ENCODE peak calls at places on chromosomes 3 and 15, in five cellular contexts. L, H, S, W and N are unnamed samples.

GRCh38 chr3:55879901-55880331 is 392.8 kb upstream of the WNT5A start:
- DNase-seq in L (no peak), H (no peak), S (no peak), W (peak), N (no peak)

GRCh38 chr3:99753268-99753975 is 64.2 kb upstream of the CMSS1 start:
- DNase-seq in L (peak), H (peak), S (peak), W (peak), N (no peak)

GRCh38 chr3:120559228-120560061 is 36.7 kb upstream of the NDUFB4 start:
- DNase-seq in L (peak), H (no peak), S (no peak), W (peak), N (peak)

GRCh38 chr3:175222356-175222755 is 363.2 kb downstream of the NAALADL2 start:
- DNase-seq in L (no peak), H (no peak), S (no peak), W (no peak), N (no peak)

GRCh38 chr3:128787256-128788253 is 61.6 kb downstream of the RAB7A start:
- DNase-seq in L (peak), H (peak), S (no peak), W (peak), N (no peak)

GRCh38 chr3:102460579-102460978 is 25.8 kb downstream of the ZPLD1 start:
- DNase-seq in L (no peak), H (no peak), S (no peak), W (no peak), N (no peak)

GRCh38 chr3:168419091-168419490 is 323.4 kb upstream of the GOLIM4 start:
- DNase-seq in L (no peak), H (no peak), S (no peak), W (no peak), N (no peak)

GRCh38 chr3:62876064-62876463 is 848 bp upstream of the CADPS start:
- DNase-seq in L (peak), H (peak), S (no peak), W (peak), N (no peak)

GRCh38 chr3:141738636-141739363 is 702 bp downstream of the RNF7 start:
- DNase-seq in L (peak), H (peak), S (no peak), W (peak), N (no peak)

GRCh38 chr3:141769171-141769894 is 6.1 kb downstream of the GRK7 start:
- DNase-seq in L (no peak), H (no peak), S (no peak), W (no peak), N (no peak)

GRCh38 chr15:40639677-40640076 is 45.6 kb downstream of the KNL1 start:
- DNase-seq in L (no peak), H (no peak), S (no peak), W (no peak), N (no peak)

GRCh38 chr3:177385831-177386301 is 188.6 kb upstream of the TBL1XR1 start:
- DNase-seq in L (peak), H (no peak), S (no peak), W (peak), N (peak)

GRCh38 chr3:43363621-43364266 is 77.4 kb downstream of the SNRK start:
- DNase-seq in L (no peak), H (no peak), S (no peak), W (peak), N (no peak)

GRCh38 chr3:55481067-55481917 is 5.8 kb downstream of the WNT5A start:
- DNase-seq in L (peak), H (no peak), S (peak), W (peak), N (peak)

GRCh38 chr3:138148503-138148902 is 16.3 kb upstream of the A4GNT start:
- DNase-seq in L (peak), H (no peak), S (no peak), W (no peak), N (no peak)

GRCh38 chr3:69385723-69386483 is at the start of gene FRMD4B:
- DNase-seq in L (peak), H (no peak), S (peak), W (peak), N (no peak)

GRCh38 chr3:171620825-171621434 is 160.7 kb upstream of the TNIK start:
- DNase-seq in L (peak), H (no peak), S (no peak), W (no peak), N (peak)

GRCh38 chr15:71752604-71753289 is 57.6 kb upstream of the NR2E3 start:
- DNase-seq in L (peak), H (peak), S (no peak), W (peak), N (peak)

GRCh38 chr15:70327328-70328136 is 229.8 kb upstream of the TLE3 start:
- DNase-seq in L (no peak), H (no peak), S (no peak), W (peak), N (peak)

GRCh38 chr3:114361391-114361790 is 67.6 kb downstream of the TIGIT start:
- DNase-seq in L (no peak), H (no peak), S (no peak), W (no peak), N (no peak)

GRCh38 chr3:156010829-156011228 is 109.5 kb upstream of the KCNAB1 start:
- DNase-seq in L (peak), H (no peak), S (no peak), W (peak), N (no peak)
- TF ChIP-seq CTCF in L (peak), H (peak), S (no peak), W (peak), N (peak)

GRCh38 chr3:157127831-157128767 is 31.8 kb downstream of the CCNL1 start:
- DNase-seq in L (peak), H (no peak), S (peak), W (peak), N (peak)

GRCh38 chr3:157130138-157130880 is 29.6 kb downstream of the CCNL1 start:
- DNase-seq in L (peak), H (peak), S (peak), W (peak), N (no peak)

GRCh38 chr3:157127268-157127667 is 32.7 kb downstream of the CCNL1 start:
- DNase-seq in L (no peak), H (no peak), S (no peak), W (no peak), N (no peak)

GRCh38 chr3:157129782-157130137 is 30.2 kb downstream of the CCNL1 start:
- DNase-seq in L (peak), H (no peak), S (no peak), W (no peak), N (no peak)

DNA sequence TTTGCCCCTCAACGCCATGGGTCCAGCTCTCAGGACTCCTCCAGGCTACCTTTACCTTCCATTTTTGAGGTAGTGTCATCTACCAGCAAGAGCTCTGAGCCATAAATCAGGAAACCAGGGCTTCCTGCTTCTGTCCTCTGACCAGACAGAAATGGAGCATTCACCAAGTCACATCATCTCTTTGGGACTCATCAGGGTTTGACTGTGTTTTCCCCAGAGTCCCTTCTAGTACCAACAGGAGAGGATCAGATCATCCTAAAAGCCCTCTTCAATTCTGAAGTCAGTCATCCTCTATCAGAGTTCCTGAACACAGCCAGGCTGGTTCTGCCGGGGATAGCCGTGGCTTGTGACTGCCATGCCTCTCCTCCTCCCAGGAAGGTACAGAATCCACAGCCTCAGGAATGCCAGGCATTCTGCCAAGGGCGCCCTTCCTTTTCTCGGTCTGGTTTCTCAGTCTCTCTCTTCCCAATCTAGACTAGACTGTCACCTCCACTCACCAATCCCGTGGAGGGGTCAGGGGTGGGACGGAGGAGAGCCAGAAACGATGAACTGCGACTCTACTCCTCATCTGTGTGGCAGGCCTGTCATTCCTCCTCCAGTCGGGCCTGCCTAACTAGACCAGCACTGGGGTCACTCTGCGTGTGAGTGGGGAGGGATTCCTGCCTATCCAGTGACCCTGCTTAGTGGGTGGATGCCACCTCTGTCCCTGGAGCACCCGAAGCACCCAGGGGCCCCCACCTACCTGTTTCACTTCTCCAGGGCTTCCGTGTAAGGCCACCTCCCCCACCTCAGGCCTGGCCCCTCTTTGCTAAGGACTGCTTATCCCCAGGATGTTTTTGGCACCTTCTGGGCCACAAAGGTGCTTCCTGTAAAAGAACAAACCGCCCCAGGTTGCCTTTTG is 30.9 kb downstream of the CCNL1 start:
- DNase-seq in L (no peak), H (no peak), S (no peak), W (peak), N (no peak)
- H3K4me3 ChIP-seq in L (no peak), H (no peak), S (no peak), W (no peak), N (no peak)

DNA sequence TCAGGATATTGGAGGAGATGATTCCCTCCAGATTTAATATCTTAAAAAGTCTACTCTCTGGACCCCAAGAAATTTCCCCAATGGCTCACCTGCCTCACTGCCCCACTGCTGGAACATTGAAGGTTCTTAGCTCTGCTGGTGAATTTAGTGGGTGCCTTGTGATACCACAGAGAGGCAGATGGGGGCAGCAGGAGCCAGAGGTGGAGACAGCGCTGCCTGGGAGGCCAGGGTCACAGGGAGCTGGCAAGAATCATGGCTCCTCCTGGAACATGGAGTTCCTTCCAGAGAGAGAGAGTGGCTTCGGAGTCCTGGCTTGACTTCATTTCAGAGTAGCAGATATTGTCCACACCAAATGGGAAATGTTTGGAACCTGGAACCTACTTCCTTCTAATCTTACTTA is 263.5 kb upstream of the CFAP20DC start:
- DNase-seq in L (peak), H (peak), S (no peak), W (peak), N (no peak)
- TF ChIP-seq CTCF in L (peak), H (peak), S (no peak), W (peak), N (peak)

GRCh38 chr3:30639937-30640336 is 33.5 kb downstream of the TGFBR2 start:
- DNase-seq in L (no peak), H (peak), S (no peak), W (no peak), N (no peak)
- H3K4me3 ChIP-seq in L (no peak), H (peak), S (no peak), W (no peak), N (no peak)

DNA sequence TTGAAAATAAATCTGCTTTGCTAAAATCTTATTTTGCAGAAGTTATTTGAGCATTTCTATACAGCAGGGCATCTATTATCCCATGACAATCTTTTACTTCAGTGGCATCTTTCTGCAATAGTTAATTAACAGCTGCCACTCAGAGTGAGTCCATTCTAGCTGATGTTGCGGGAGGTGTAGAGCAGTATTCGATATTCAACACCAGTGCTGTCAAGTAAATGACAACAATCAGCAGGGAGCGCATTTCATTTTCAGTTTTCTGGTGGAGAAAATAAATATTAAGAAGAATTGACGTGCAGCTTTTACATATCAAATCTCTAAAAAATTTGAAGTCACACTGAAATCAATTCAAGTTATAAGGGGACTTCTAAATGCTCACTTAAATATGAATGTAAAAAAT is 286.2 kb downstream of the CTNNB1 start:
- DNase-seq in L (no peak), H (no peak), S (no peak), W (no peak), N (no peak)
- TF ChIP-seq CTCF in L (no peak), H (no peak), S (no peak), W (no peak), N (no peak)

DNA sequence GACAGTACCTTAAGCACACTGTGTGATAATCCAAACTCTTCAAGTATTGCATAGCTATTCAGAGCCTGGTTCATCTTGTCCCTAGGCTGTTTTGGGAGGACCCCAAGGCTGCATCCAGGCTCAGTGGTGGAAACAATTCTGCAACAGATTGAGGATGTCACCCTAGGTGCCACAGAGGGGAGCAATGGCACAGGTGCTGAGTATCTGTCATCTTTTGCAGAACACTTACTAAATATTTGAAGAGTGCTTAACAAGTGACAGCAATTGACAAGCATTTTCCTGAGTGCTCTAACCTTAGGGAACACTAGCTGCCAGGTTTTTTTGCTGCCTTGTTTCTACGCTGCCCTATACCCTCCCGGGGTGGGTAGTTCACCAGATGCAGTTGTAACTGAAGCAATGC is 27.7 kb downstream of the STARD5 start:
- DNase-seq in L (no peak), H (peak), S (no peak), W (no peak), N (no peak)
- H3K4me3 ChIP-seq in L (no peak), H (peak), S (no peak), W (no peak), N (no peak)

DNA sequence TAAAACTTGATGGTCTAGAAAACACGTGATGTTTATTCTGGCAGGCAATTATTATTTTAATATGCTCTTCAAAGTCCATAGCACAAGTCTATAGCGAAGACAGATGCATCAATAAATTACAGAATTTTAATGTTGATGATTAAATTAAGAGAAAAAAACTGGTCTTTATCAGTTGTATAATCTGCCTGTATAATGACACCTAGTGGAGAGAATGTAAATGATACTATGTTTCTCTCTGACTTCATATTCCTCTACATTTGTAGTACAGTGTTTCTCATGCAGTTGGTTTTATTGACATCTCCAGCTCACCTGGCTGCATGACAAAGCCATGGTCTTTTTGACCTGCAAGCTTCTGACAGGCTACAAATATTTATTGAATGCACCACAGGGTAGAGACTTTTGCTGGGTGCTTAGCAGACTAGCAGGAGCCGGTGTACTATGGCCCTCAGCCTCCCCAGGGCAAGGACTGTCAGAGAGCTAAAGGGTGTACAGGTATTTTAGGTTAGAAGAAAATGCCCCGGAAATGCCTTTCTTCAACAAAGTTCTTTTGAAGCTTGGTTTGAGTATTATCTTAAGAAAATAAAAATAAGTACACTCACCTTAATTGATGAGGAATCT is 289.9 kb downstream of the GAP43 start:
- DNase-seq in L (peak), H (no peak), S (no peak), W (no peak), N (peak)
- TF ChIP-seq CTCF in L (peak), H (peak), S (no peak), W (peak), N (peak)

DNA sequence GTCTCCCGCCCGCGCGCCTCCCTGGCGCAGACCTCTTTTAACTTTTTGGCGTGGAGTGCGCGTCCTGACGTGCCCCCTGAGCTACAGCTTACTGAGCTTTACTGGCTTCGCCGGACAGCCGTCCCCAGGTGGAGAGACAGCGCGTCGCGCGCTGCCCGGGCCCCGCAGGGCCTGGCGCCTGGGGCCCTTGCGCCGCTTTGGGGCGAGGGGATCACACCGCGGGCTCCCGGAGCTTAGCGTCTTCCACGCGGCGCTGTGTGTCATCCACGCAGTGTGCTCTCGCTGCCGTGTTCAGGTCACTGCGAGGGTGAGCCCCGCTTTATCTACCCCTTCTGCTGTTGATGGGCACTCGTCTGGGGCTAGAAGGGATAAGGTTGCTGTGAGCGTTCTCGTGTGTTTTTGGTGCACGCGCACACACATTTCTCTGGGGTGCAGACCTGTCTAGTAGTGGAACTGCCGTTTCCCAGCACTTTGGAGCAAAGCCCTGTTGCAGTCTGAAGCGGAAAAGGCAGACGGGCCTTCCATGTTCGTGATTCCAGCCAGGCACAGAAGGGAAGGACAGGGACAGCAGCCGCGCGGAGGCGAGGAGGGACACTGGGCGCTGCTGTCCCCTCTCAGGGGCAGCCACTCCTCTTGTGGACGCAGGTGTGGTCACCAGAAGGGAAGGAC is 33.1 kb upstream of the ALDH1L1 start:
- DNase-seq in L (no peak), H (no peak), S (no peak), W (peak), N (no peak)
- H3K4me3 ChIP-seq in L (no peak), H (no peak), S (peak), W (peak), N (peak)